ENCODE peak calls at places on chromosomes 6 and 20, in four cellular contexts. J, H, S and X are unnamed samples.

GRCh38 chr20:48951041-48951440 is 29.5 kb downstream of the ARFGEF2 start:
- DNase-seq in S (no peak), H (peak), J (no peak), X (peak)

GRCh38 chr20:642398-643174 is 10.4 kb downstream of the SRXN1 start:
- DNase-seq in H (no peak), S (no peak), J (no peak), X (no peak)

GRCh38 chr20:36728986-36729385 is 16.9 kb downstream of the NDRG3 start:
- DNase-seq in H (peak), S (no peak), J (peak), X (no peak)

GRCh38 chr20:49446808-49447207 is 35.7 kb downstream of the KCNB1 start:
- DNase-seq in H (no peak), J (peak), S (no peak), X (no peak)

GRCh38 chr6:85344996-85345395 is 104.9 kb upstream of the NT5E start:
- DNase-seq in J (no peak), H (no peak), S (no peak), X (no peak)

GRCh38 chr6:85429346-85429745 is 20.5 kb upstream of the NT5E start:
- DNase-seq in J (no peak), S (no peak), H (no peak), X (no peak)

GRCh38 chr6:115747719-115748118 is 313.0 kb downstream of the FRK start:
- DNase-seq in S (no peak), H (no peak), J (no peak), X (no peak)

GRCh38 chr20:24866742-24867141 is 82.3 kb upstream of the CST7 start:
- DNase-seq in S (no peak), J (no peak), H (no peak), X (no peak)

GRCh38 chr6:154478021-154478651 is 32.3 kb downstream of the CNKSR3 start:
- DNase-seq in S (no peak), J (no peak), H (no peak), X (no peak)

GRCh38 chr6:48061630-48062029 is 49.4 kb downstream of the PTCHD4 start:
- DNase-seq in J (peak), H (no peak), S (no peak), X (no peak)

GRCh38 chr20:20823469-20823868 is 111.0 kb upstream of the RALGAPA2 start:
- DNase-seq in H (no peak), S (no peak), J (no peak), X (no peak)

GRCh38 chr6:149170564-149171452 is 146.7 kb upstream of the TAB2 start:
- DNase-seq in J (peak), S (no peak), H (no peak), X (no peak)

GRCh38 chr6:150453357-150453756 is 84.5 kb downstream of the IYD start:
- DNase-seq in J (no peak), H (no peak), S (no peak), X (no peak)

GRCh38 chr20:53080969-53081871 is 109.1 kb downstream of the TSHZ2 start:
- DNase-seq in S (no peak), J (peak), H (no peak), X (no peak)

GRCh38 chr6:168182908-168183612 is 104.0 kb upstream of the FRMD1 start:
- DNase-seq in H (no peak), J (no peak), S (no peak), X (no peak)

GRCh38 chr6:26172496-26172958 is 85.3 kb downstream of the HFE start:
- DNase-seq in J (peak), H (peak), S (no peak), X (peak)

GRCh38 chr6:144710207-144710606 is 425.1 kb downstream of the UTRN start:
- DNase-seq in J (peak), H (no peak), S (no peak), X (no peak)

GRCh38 chr6:157221817-157222175 is 101.5 kb downstream of the TMEM242 start:
- DNase-seq in J (no peak), S (no peak), H (no peak), X (no peak)

GRCh38 chr6:33410711-33411631 is at the start of gene PHF1:
- DNase-seq in J (peak), H (no peak), S (no peak), X (peak)

GRCh38 chr20:50003253-50003656 is 20.5 kb downstream of the SNAI1 start:
- DNase-seq in J (peak), S (no peak), H (no peak), X (no peak)

GRCh38 chr20:52683761-52684160 is 288.4 kb upstream of the TSHZ2 start:
- DNase-seq in H (no peak), J (no peak), S (no peak), X (no peak)